ENCODE peak calls at places on chromosomes 6 and 20, in nine cellular contexts. X, U, W, G, M, O, F, K and A are unnamed samples.

GRCh38 chr6:93727447-93727846 is 308.1 kb upstream of the EPHA7 start:
- DNase-seq in X (no peak), U (no peak), W (no peak), G (no peak), M (no peak), O (no peak), F (no peak), K (no peak), A (no peak)

GRCh38 chr6:112227411-112227810 is 27.0 kb downstream of the LAMA4 start:
- DNase-seq in X (no peak), U (no peak), W (no peak), G (peak; percentile 71), M (no peak), O (no peak), F (peak; percentile 31), K (no peak), A (no peak)

GRCh38 chr6:15365273-15365687 is 119.4 kb downstream of the JARID2 start:
- DNase-seq in X (peak; percentile 93), U (peak; percentile 77), W (peak; percentile 24), G (peak; percentile 89), M (peak; percentile 95), O (no peak), F (peak; percentile 84), K (peak; percentile 93), A (peak; percentile 81)

GRCh38 chr20:7879883-7880282 is 60.4 kb downstream of the HAO1 start:
- DNase-seq in X (peak; percentile 37), U (no peak), W (no peak), G (peak; percentile 4), M (peak; percentile 66), O (no peak), F (peak; percentile 43), K (no peak), A (no peak)

GRCh38 chr20:43190332-43190953 is 737 bp upstream of the PTPRT start:
- DNase-seq in X (no peak), U (no peak), W (no peak), G (no peak), M (no peak), O (no peak), F (no peak), K (no peak), A (no peak)

GRCh38 chr6:74940211-74940610 is 265.6 kb downstream of the COL12A1 start:
- DNase-seq in X (no peak), U (no peak), W (no peak), G (peak; percentile 43), M (no peak), O (peak; percentile 42), F (peak; percentile 8), K (no peak), A (no peak)

GRCh38 chr6:167093922-167094432 is 28.9 kb upstream of the CCR6 start:
- DNase-seq in X (peak; percentile 6), U (no peak), W (peak; percentile 62), G (no peak), M (no peak), O (no peak), F (no peak), K (no peak), A (peak; percentile 8)

GRCh38 chr6:16276991-16277981 is 38.9 kb downstream of the GMPR start:
- DNase-seq in X (peak; percentile 89), U (peak; percentile 69), W (no peak), G (peak; percentile 90), M (peak; percentile 97), O (peak; percentile 49), F (peak; percentile 93), K (no peak), A (peak; percentile 30)

GRCh38 chr20:60206259-60206658 is 248.0 kb downstream of the CDH26 start:
- DNase-seq in X (peak; percentile 8), U (no peak), W (no peak), G (peak; percentile 47), M (peak; percentile 80), O (no peak), F (peak; percentile 49), K (no peak), A (no peak)

GRCh38 chr20:49948809-49949507 is 12.8 kb downstream of the RNF114 start:
- DNase-seq in X (peak; percentile 67), U (peak; percentile 69), W (no peak), G (no peak), M (no peak), O (peak; percentile 99), F (peak; percentile 99), K (no peak), A (no peak)

GRCh38 chr6:100176321-100176950 is 182.4 kb upstream of the MCHR2 start:
- DNase-seq in X (peak; percentile 77), U (peak; percentile 53), W (no peak), G (peak; percentile 62), M (peak; percentile 50), O (peak; percentile 28), F (peak; percentile 74), K (no peak), A (peak; percentile 17)

GRCh38 chr20:32513031-32513866 is 71.9 kb downstream of the NOL4L start:
- DNase-seq in X (no peak), U (no peak), W (no peak), G (no peak), M (no peak), O (no peak), F (no peak), K (no peak), A (no peak)

GRCh38 chr6:110337481-110337880 is 20.7 kb downstream of the METTL24 start:
- DNase-seq in X (peak; percentile 64), U (no peak), W (no peak), G (peak; percentile 22), M (no peak), O (no peak), F (no peak), K (no peak), A (no peak)

GRCh38 chr20:1469925-1470571 is 3.4 kb upstream of the NSFL1C start:
- DNase-seq in X (peak; percentile 99), U (peak; percentile 99), W (no peak), G (peak; percentile 99), M (peak; percentile 93), O (peak; percentile 99), F (peak; percentile 100), K (peak; percentile 73), A (peak; percentile 59)

GRCh38 chr6:159762681-159763293 is 942 bp downstream of the ACAT2 start:
- DNase-seq in X (no peak), U (no peak), W (peak; percentile 13), G (peak; percentile 32), M (no peak), O (no peak), F (no peak), K (no peak), A (peak; percentile 34)

GRCh38 chr6:3484240-3484639 is 27.4 kb upstream of the SLC22A23 start:
- DNase-seq in X (peak; percentile 75), U (no peak), W (no peak), G (peak; percentile 62), M (no peak), O (no peak), F (peak; percentile 49), K (no peak), A (no peak)

GRCh38 chr20:56625837-56626236 is 3.3 kb upstream of the TFAP2C start:
- DNase-seq in X (no peak), U (no peak), W (no peak), G (no peak), M (no peak), O (no peak), F (no peak), K (no peak), A (no peak)

GRCh38 chr6:39980839-39981580 is 46.7 kb upstream of the MOCS1 start:
- DNase-seq in X (peak; percentile 75), U (no peak), W (no peak), G (peak; percentile 55), M (peak; percentile 76), O (peak; percentile 15), F (peak; percentile 57), K (peak; percentile 60), A (peak; percentile 58)

GRCh38 chr6:2935566-2936291 is 32.6 kb upstream of the SERPINB9 start:
- DNase-seq in X (no peak), U (no peak), W (no peak), G (no peak), M (no peak), O (no peak), F (no peak), K (no peak), A (no peak)

GRCh38 chr20:25308083-25308491 is 60.2 kb downstream of the PYGB start:
- DNase-seq in X (no peak), U (no peak), W (no peak), G (no peak), M (no peak), O (no peak), F (no peak), K (no peak), A (no peak)

GRCh38 chr6:135144678-135145508 is 36.2 kb upstream of the MYB start:
- DNase-seq in X (peak; percentile 54), U (no peak), W (no peak), G (peak; percentile 28), M (peak; percentile 56), O (no peak), F (peak; percentile 43), K (no peak), A (peak; percentile 30)

GRCh38 chr6:52858416-52858815 is 17.8 kb upstream of the GSTA5 start:
- DNase-seq in X (no peak), U (no peak), W (no peak), G (no peak), M (no peak), O (no peak), F (no peak), K (no peak), A (no peak)

GRCh38 chr6:3296113-3296512 is 37.4 kb downstream of the PSMG4 start:
- DNase-seq in X (no peak), U (no peak), W (no peak), G (no peak), M (no peak), O (no peak), F (no peak), K (no peak), A (no peak)

GRCh38 chr6:144415835-144416237 is 130.7 kb downstream of the UTRN start:
- DNase-seq in X (peak; percentile 57), U (peak; percentile 21), W (no peak), G (peak; percentile 97), M (no peak), O (peak; percentile 85), F (peak; percentile 84), K (no peak), A (no peak)

GRCh38 chr6:44498436-44498835 is 110.9 kb downstream of the CDC5L start:
- DNase-seq in X (no peak), U (no peak), W (no peak), G (no peak), M (no peak), O (no peak), F (no peak), K (no peak), A (no peak)

GRCh38 chr6:16840291-16840690 is 79.0 kb upstream of the ATXN1 start:
- DNase-seq in X (no peak), U (no peak), W (no peak), G (peak; percentile 35), M (no peak), O (no peak), F (no peak), K (no peak), A (no peak)

GRCh38 chr20:17061721-17062120 is 165.1 kb upstream of the PCSK2 start:
- DNase-seq in X (no peak), U (no peak), W (no peak), G (no peak), M (no peak), O (no peak), F (no peak), K (no peak), A (no peak)

GRCh38 chr6:34083227-34083889 is 62.5 kb downstream of the GRM4 start:
- DNase-seq in X (no peak), U (no peak), W (no peak), G (no peak), M (no peak), O (no peak), F (no peak), K (no peak), A (no peak)

GRCh38 chr6:147132889-147133288 is 71.3 kb upstream of the STXBP5 start:
- DNase-seq in X (peak; percentile 72), U (no peak), W (no peak), G (peak; percentile 48), M (no peak), O (peak; percentile 14), F (peak; percentile 62), K (no peak), A (no peak)

GRCh38 chr6:71721642-71722041 is 164.7 kb upstream of the RIMS1 start:
- DNase-seq in X (peak; percentile 11), U (no peak), W (no peak), G (peak; percentile 8), M (no peak), O (no peak), F (peak; percentile 12), K (no peak), A (no peak)